ENCODE peak calls at places on chromosomes 2 and 18, in four cellular contexts. J is activated naive CD8-positive, alpha-beta T cell treated with anti-CD3 and anti-CD28 coated beads, Interleukin-2, amount 50 U/mL, for 24 hours; K is head of caudate nucleus; Q is AG04450. E is an unnamed sample.

GRCh38 chr18:11320981-11321380 is 171.6 kb upstream of the PIEZO2 start:
- DNase-seq in J (no peak), K (no peak), Q (no peak), E (no peak)

GRCh38 chr2:63544017-63544627 is 44.2 kb downstream of the WDPCP start:
- DNase-seq in J (no peak), K (no peak), Q (no peak), E (no peak)

GRCh38 chr2:23554054-23554697 is 169.2 kb downstream of the KLHL29 start:
- DNase-seq in J (no peak), K (no peak), Q (no peak), E (no peak)

GRCh38 chr2:150860301-150860700 is 372.8 kb upstream of the RND3 start:
- DNase-seq in J (no peak), K (no peak), Q (no peak), E (no peak)

GRCh38 chr2:226423498-226423960 is 376.1 kb downstream of the IRS1 start:
- DNase-seq in J (peak), K (peak), Q (no peak), E (no peak)

GRCh38 chr2:42077343-42077742 is 29.5 kb downstream of the PKDCC start:
- DNase-seq in J (no peak), K (no peak), Q (no peak), E (no peak)

GRCh38 chr18:13392029-13392750 is 173.6 kb downstream of the LDLRAD4 start:
- DNase-seq in J (no peak), K (peak), Q (no peak), E (no peak)

GRCh38 chr2:57448816-57449215 is 597.8 kb upstream of the VRK2 start:
- DNase-seq in J (no peak), K (no peak), Q (no peak), E (no peak)

GRCh38 chr2:129857200-129857599 is 122.3 kb upstream of the RAB6C start:
- DNase-seq in J (no peak), K (no peak), Q (no peak), E (no peak)

GRCh38 chr18:55861266-55861665 is 273.3 kb upstream of the TCF4 start:
- DNase-seq in J (no peak), K (peak), Q (no peak), E (no peak)

GRCh38 chr2:223487447-223487846 is 114.7 kb downstream of the SCG2 start:
- DNase-seq in J (no peak), K (no peak), Q (no peak), E (no peak)

GRCh38 chr2:98778153-98778552 is 47.2 kb upstream of the MGAT4A start:
- DNase-seq in J (no peak), K (no peak), Q (no peak), E (no peak)

GRCh38 chr2:175309799-175310198 is 128.3 kb upstream of the ATP5MC3 start:
- DNase-seq in J (peak), K (peak), Q (no peak), E (no peak)

GRCh38 chr2:159091381-159091780 is 122.9 kb downstream of the TANC1 start:
- DNase-seq in J (no peak), K (no peak), Q (no peak), E (no peak)

GRCh38 chr18:79477711-79478483 is 82.2 kb downstream of the NFATC1 start:
- DNase-seq in J (no peak), K (no peak), Q (no peak), E (no peak)

GRCh38 chr2:30252723-30253688 is 21.7 kb downstream of the LBH start:
- DNase-seq in J (peak), K (no peak), Q (peak), E (peak)

GRCh38 chr2:102206666-102207341 is 20.0 kb downstream of the IL1RL2 start:
- DNase-seq in J (no peak), K (no peak), Q (no peak), E (no peak)

GRCh38 chr2:238709324-238709723 is 138.6 kb upstream of the TWIST2 start:
- DNase-seq in J (no peak), K (no peak), Q (no peak), E (no peak)

GRCh38 chr2:231198291-231199173 is at the start of gene ARMC9:
- DNase-seq in J (peak), K (peak), Q (no peak), E (peak)

GRCh38 chr2:55555977-55556376 is 36.5 kb downstream of the CFAP36 start:
- DNase-seq in J (no peak), K (no peak), Q (no peak), E (no peak)

GRCh38 chr2:239630618-239631286 is 229.9 kb upstream of the HDAC4 start:
- DNase-seq in J (no peak), K (peak), Q (peak), E (no peak)